ENCODE peak calls at places on chromosomes 3 and 15, in five cellular contexts. W is RPMI7951; U is activated CD4-positive, alpha-beta T cell treated with anti-CD3 and anti-CD28 coated beads, Interleukin-2, amount 10 ng/mL, durations not matched to agents 7 days and 5 days; T is activated naive CD8-positive, alpha-beta T cell treated with anti-CD3 and anti-CD28 coated beads, Interleukin-2, amount 50 U/mL, for 24 hours; N is HuH-7. O is an unnamed sample.

GRCh38 chr15:73866881-73867410 is 6.4 kb upstream of the TBC1D21 start:
- DNase-seq in W (no peak), U (no peak), N (peak), T (no peak), O (no peak)

GRCh38 chr3:105791134-105791533 is 77.7 kb downstream of the CBLB start:
- DNase-seq in W (peak), T (no peak), N (no peak), U (no peak), O (no peak)

GRCh38 chr15:66459818-66460615 is 37.5 kb downstream of the SNAPC5 start:
- DNase-seq in T (no peak), U (no peak), N (no peak), W (no peak), O (no peak)

GRCh38 chr3:179432021-179432420 is 19.2 kb downstream of the GNB4 start:
- DNase-seq in U (no peak), W (no peak), N (no peak), T (no peak), O (no peak)

GRCh38 chr15:28123408-28124023 is 24.4 kb upstream of the OCA2 start:
- DNase-seq in W (peak), N (peak), U (peak), T (peak), O (peak)

GRCh38 chr3:129657261-129658046 is 51.0 kb upstream of the PLXND1 start:
- DNase-seq in T (no peak), U (no peak), W (peak), N (no peak), O (no peak)

GRCh38 chr3:10558726-10559125 is 53.3 kb upstream of the ATP2B2 start:
- DNase-seq in N (no peak), U (no peak), T (no peak), W (no peak), O (no peak)

GRCh38 chr15:51775967-51776816 is 24.8 kb downstream of the TMOD2 start:
- DNase-seq in N (peak), T (peak), U (peak), W (peak), O (peak)

GRCh38 chr15:81194723-81195122 is 2.0 kb upstream of the IL16 start:
- DNase-seq in T (no peak), W (no peak), N (no peak), U (no peak), O (no peak)

GRCh38 chr15:65376767-65377104 is 1.1 kb downstream of the IGDCC3 start:
- DNase-seq in W (no peak), T (no peak), N (peak), U (no peak), O (no peak)

GRCh38 chr3:122576174-122576940 is 1.1 kb upstream of the PARP15 start:
- DNase-seq in T (peak), N (no peak), W (no peak), U (no peak), O (no peak)

GRCh38 chr3:65996605-65997004 is 42.1 kb downstream of the MAGI1 start:
- DNase-seq in W (peak), N (no peak), T (no peak), U (no peak), O (no peak)

GRCh38 chr15:23446215-23447106 is 582 bp downstream of the GOLGA6L2 start:
- DNase-seq in W (no peak), N (no peak), U (no peak), T (no peak), O (no peak)

GRCh38 chr3:193945126-193945525 is 190.8 kb upstream of the HES1 start:
- DNase-seq in U (no peak), T (no peak), N (no peak), W (no peak), O (no peak)

GRCh38 chr15:101209285-101209821 is 42.5 kb downstream of the CHSY1 start:
- DNase-seq in U (no peak), N (no peak), T (no peak), W (no peak), O (no peak)

GRCh38 chr3:58143417-58144055 is 67.2 kb downstream of the DNASE1L3 start:
- DNase-seq in U (no peak), N (peak), W (peak), T (no peak), O (no peak)

GRCh38 chr15:88621789-88622604 is 857 bp downstream of the AEN start:
- DNase-seq in W (peak), U (peak), N (peak), T (peak), O (peak)

GRCh38 chr15:35450492-35450891 is 95.5 kb downstream of the DPH6 start:
- DNase-seq in U (no peak), T (no peak), N (no peak), W (no peak), O (no peak)

GRCh38 chr15:70863450-70864218 is 9.7 kb upstream of the LARP6 start:
- DNase-seq in W (peak), N (no peak), U (no peak), T (no peak), O (no peak)

GRCh38 chr15:98903377-98904018 is 104.1 kb downstream of the PGPEP1L start:
- DNase-seq in U (no peak), W (peak), N (no peak), T (peak), O (no peak)

GRCh38 chr3:130963878-130964277 is 62.7 kb downstream of the ASTE1 start:
- DNase-seq in W (peak), U (no peak), N (no peak), T (no peak), O (no peak)

GRCh38 chr15:39430389-39430788 is 150.5 kb upstream of the THBS1 start:
- DNase-seq in W (no peak), U (no peak), T (no peak), N (no peak), O (no peak)

GRCh38 chr15:60054472-60054871 is 50.4 kb downstream of the FOXB1 start:
- DNase-seq in N (no peak), T (no peak), W (no peak), U (no peak), O (no peak)

GRCh38 chr15:67048281-67049279 is 16.8 kb upstream of the SMAD3 start:
- DNase-seq in N (peak), W (peak), T (no peak), U (no peak), O (no peak)

GRCh38 chr3:51751287-51751686 is 27.8 kb downstream of the IQCF6 start:
- DNase-seq in N (no peak), U (no peak), T (no peak), W (no peak), O (no peak)

GRCh38 chr15:99962006-99962561 is 228.8 kb upstream of the LYSMD4 start:
- DNase-seq in T (no peak), U (no peak), W (no peak), N (no peak), O (no peak)

GRCh38 chr15:31977812-31978662 is 52.3 kb upstream of the CHRNA7 start:
- DNase-seq in T (peak), U (peak), W (peak), N (peak), O (peak)

GRCh38 chr3:169179193-169180122 is 484.1 kb downstream of the MECOM start:
- DNase-seq in T (no peak), W (no peak), U (no peak), N (peak), O (no peak)

GRCh38 chr15:50166216-50166615 is 15.8 kb upstream of the SLC27A2 start:
- DNase-seq in W (peak), U (no peak), N (no peak), T (no peak), O (no peak)

GRCh38 chr3:5271061-5271683 is 83.7 kb downstream of the EDEM1 start:
- DNase-seq in T (no peak), U (no peak), W (no peak), N (no peak), O (no peak)

GRCh38 chr3:112653209-112653871 is 12.4 kb upstream of the CCDC80 start:
- DNase-seq in U (no peak), N (no peak), T (no peak), W (peak), O (no peak)

GRCh38 chr3:150751781-150752263 is 11.1 kb downstream of the SIAH2 start:
- DNase-seq in W (no peak), N (no peak), T (no peak), U (no peak), O (no peak)

GRCh38 chr15:56244237-56244810 is 645 bp upstream of the RFX7 start:
- DNase-seq in N (peak), U (peak), T (peak), W (peak), O (peak)

GRCh38 chr3:149377408-149378111 is at the start of gene TM4SF1:
- DNase-seq in W (peak), N (peak), T (no peak), U (no peak), O (no peak)

GRCh38 chr3:53630547-53630946 is 136.1 kb downstream of the CACNA1D start:
- DNase-seq in W (no peak), N (no peak), T (no peak), U (no peak), O (no peak)

GRCh38 chr3:32392530-32393302 is 1.1 kb downstream of the CMTM7 start:
- DNase-seq in W (peak), N (peak), T (peak), U (peak), O (peak)